ENCODE peak calls at places on chromosome 4, in five cellular contexts. Y, G, T, A and J are unnamed samples.

GRCh38 chr4:112343330-112343729 is 46.2 kb downstream of the ALPK1 start:
- DNase-seq in T (no peak), A (no peak), Y (peak; percentile 13), G (no peak), J (no peak)

GRCh38 chr4:18014269-18014668 is 7.3 kb downstream of the LCORL start:
- DNase-seq in A (no peak), T (no peak), G (no peak), Y (no peak), J (no peak)

GRCh38 chr4:113756005-113756410 is 5.5 kb downstream of the CAMK2D start:
- DNase-seq in G (no peak), A (no peak), Y (peak; percentile 11), T (peak; percentile 32), J (peak; percentile 51)

GRCh38 chr4:110196206-110196870 is 2.1 kb downstream of the ELOVL6 start:
- DNase-seq in T (peak; percentile 41), Y (peak; percentile 80), A (no peak), G (peak; percentile 71), J (no peak)

GRCh38 chr4:55121246-55121645 is 4.1 kb downstream of the KDR start:
- DNase-seq in A (no peak), T (no peak), G (no peak), Y (no peak), J (no peak)

GRCh38 chr4:98433608-98434198 is 172.5 kb downstream of the RAP1GDS1 start:
- DNase-seq in G (no peak), T (no peak), Y (no peak), A (no peak), J (no peak)

GRCh38 chr4:172042714-172043114 is 229.5 kb downstream of the GALNTL6 start:
- DNase-seq in G (no peak), A (no peak), T (peak; percentile 42), Y (no peak), J (no peak)

GRCh38 chr4:111736516-111736915 is 408.7 kb upstream of the FAM241A start:
- DNase-seq in T (no peak), Y (no peak), A (no peak), G (no peak), J (no peak)